ENCODE peak calls at places on chromosomes 1 and 21, in seven cellular contexts. X, G, Q, N, U, K and J are unnamed samples.

GRCh38 chr1:178572604-178573003 is 59.7 kb downstream of the TEX35 start:
- DNase-seq in X (no peak), G (no peak), Q (no peak), N (no peak), U (no peak), K (no peak), J (no peak)

GRCh38 chr1:46983416-46983815 is 40.1 kb upstream of the CYP4X1 start:
- DNase-seq in X (no peak), G (no peak), Q (no peak), N (no peak), U (no peak), K (no peak), J (no peak)

GRCh38 chr1:213987422-213987875 is 324 bp upstream of the PROX1 start:
- DNase-seq in X (no peak), G (no peak), Q (no peak), N (no peak), U (no peak), K (no peak), J (no peak)

GRCh38 chr1:230681599-230681998 is 32.3 kb downstream of the AGT start:
- DNase-seq in X (no peak), G (peak), Q (no peak), N (no peak), U (peak), K (peak), J (no peak)

GRCh38 chr1:246428542-246429308 is 78.4 kb downstream of the SMYD3 start:
- DNase-seq in X (no peak), G (no peak), Q (no peak), N (no peak), U (no peak), K (no peak), J (no peak)

GRCh38 chr1:27646676-27647075 is 11.7 kb upstream of the FGR start:
- DNase-seq in X (no peak), G (no peak), Q (no peak), N (peak), U (no peak), K (no peak), J (no peak)

GRCh38 chr21:42530167-42530518 is 16.5 kb downstream of the SLC37A1 start:
- DNase-seq in X (no peak), G (no peak), Q (no peak), N (no peak), U (no peak), K (no peak), J (no peak)

GRCh38 chr21:36717901-36718465 is 19.1 kb downstream of the SIM2 start:
- DNase-seq in X (no peak), G (no peak), Q (no peak), N (no peak), U (no peak), K (no peak), J (no peak)

GRCh38 chr1:47707887-47708535 is 270.2 kb downstream of the FOXD2 start:
- DNase-seq in X (no peak), G (no peak), Q (no peak), N (no peak), U (no peak), K (no peak), J (no peak)

GRCh38 chr1:110380667-110381283 is 10.1 kb downstream of the SLC16A4 start:
- DNase-seq in X (no peak), G (no peak), Q (no peak), N (no peak), U (no peak), K (no peak), J (no peak)

GRCh38 chr1:191977874-191978273 is 180.4 kb upstream of the RGS18 start:
- DNase-seq in X (no peak), G (no peak), Q (no peak), N (no peak), U (no peak), K (no peak), J (no peak)

GRCh38 chr1:3491291-3492246 is 37.1 kb downstream of the ARHGEF16 start:
- DNase-seq in X (peak), G (peak), Q (peak), N (peak), U (peak), K (peak), J (peak)

GRCh38 chr1:172452536-172453159 is 8.8 kb upstream of the PIGC start:
- DNase-seq in X (no peak), G (peak), Q (no peak), N (no peak), U (no peak), K (no peak), J (no peak)

GRCh38 chr1:200153277-200154055 is 126.0 kb downstream of the NR5A2 start:
- DNase-seq in X (no peak), G (no peak), Q (no peak), N (no peak), U (no peak), K (no peak), J (no peak)

GRCh38 chr1:118159578-118159977 is 25.4 kb downstream of the SPAG17 start:
- DNase-seq in X (no peak), G (no peak), Q (no peak), N (no peak), U (no peak), K (no peak), J (no peak)

GRCh38 chr1:245019904-245020486 is 134.8 kb upstream of the KIF26B start:
- DNase-seq in X (no peak), G (no peak), Q (no peak), N (no peak), U (no peak), K (no peak), J (no peak)

GRCh38 chr1:40385437-40386310 is 12.1 kb downstream of the SMAP2 start:
- DNase-seq in X (no peak), G (no peak), Q (no peak), N (no peak), U (no peak), K (peak), J (no peak)

GRCh38 chr1:218165687-218166088 is 119.4 kb upstream of the RRP15 start:
- DNase-seq in X (no peak), G (no peak), Q (no peak), N (no peak), U (no peak), K (no peak), J (no peak)

GRCh38 chr21:36063375-36064084 is 3.2 kb upstream of the SETD4 start:
- DNase-seq in X (no peak), G (no peak), Q (no peak), N (no peak), U (no peak), K (no peak), J (no peak)

GRCh38 chr1:109849670-109850069 is 61.0 kb upstream of the CSF1 start:
- DNase-seq in X (no peak), G (no peak), Q (no peak), N (no peak), U (no peak), K (no peak), J (no peak)

GRCh38 chr1:178451529-178451928 is 45.2 kb downstream of the CLEC20A start:
- DNase-seq in X (no peak), G (no peak), Q (no peak), N (no peak), U (no peak), K (no peak), J (no peak)

GRCh38 chr1:170734412-170735175 is 70.7 kb downstream of the PRRX1 start:
- DNase-seq in X (no peak), G (no peak), Q (no peak), N (no peak), U (no peak), K (no peak), J (no peak)

GRCh38 chr21:42193131-42193671 is 25.7 kb upstream of the ABCG1 start:
- DNase-seq in X (no peak), G (no peak), Q (no peak), N (no peak), U (no peak), K (no peak), J (no peak)

GRCh38 chr1:178619523-178619922 is 105.5 kb upstream of the RALGPS2 start:
- DNase-seq in X (no peak), G (no peak), Q (no peak), N (no peak), U (no peak), K (no peak), J (no peak)

GRCh38 chr1:202551683-202552082 is 158.6 kb downstream of the SYT2 start:
- DNase-seq in X (no peak), G (no peak), Q (no peak), N (no peak), U (no peak), K (no peak), J (no peak)

GRCh38 chr1:93753766-93754763 is 72.4 kb upstream of the BCAR3 start:
- DNase-seq in X (no peak), G (peak), Q (peak), N (no peak), U (no peak), K (peak), J (no peak)

GRCh38 chr1:218803351-218803997 is 370.2 kb upstream of the LYPLAL1 start:
- DNase-seq in X (no peak), G (no peak), Q (no peak), N (no peak), U (no peak), K (no peak), J (no peak)

GRCh38 chr1:220879509-220880366 is 495 bp downstream of the HLX start:
- DNase-seq in X (no peak), G (no peak), Q (peak), N (peak), U (no peak), K (peak), J (no peak)

DNA sequence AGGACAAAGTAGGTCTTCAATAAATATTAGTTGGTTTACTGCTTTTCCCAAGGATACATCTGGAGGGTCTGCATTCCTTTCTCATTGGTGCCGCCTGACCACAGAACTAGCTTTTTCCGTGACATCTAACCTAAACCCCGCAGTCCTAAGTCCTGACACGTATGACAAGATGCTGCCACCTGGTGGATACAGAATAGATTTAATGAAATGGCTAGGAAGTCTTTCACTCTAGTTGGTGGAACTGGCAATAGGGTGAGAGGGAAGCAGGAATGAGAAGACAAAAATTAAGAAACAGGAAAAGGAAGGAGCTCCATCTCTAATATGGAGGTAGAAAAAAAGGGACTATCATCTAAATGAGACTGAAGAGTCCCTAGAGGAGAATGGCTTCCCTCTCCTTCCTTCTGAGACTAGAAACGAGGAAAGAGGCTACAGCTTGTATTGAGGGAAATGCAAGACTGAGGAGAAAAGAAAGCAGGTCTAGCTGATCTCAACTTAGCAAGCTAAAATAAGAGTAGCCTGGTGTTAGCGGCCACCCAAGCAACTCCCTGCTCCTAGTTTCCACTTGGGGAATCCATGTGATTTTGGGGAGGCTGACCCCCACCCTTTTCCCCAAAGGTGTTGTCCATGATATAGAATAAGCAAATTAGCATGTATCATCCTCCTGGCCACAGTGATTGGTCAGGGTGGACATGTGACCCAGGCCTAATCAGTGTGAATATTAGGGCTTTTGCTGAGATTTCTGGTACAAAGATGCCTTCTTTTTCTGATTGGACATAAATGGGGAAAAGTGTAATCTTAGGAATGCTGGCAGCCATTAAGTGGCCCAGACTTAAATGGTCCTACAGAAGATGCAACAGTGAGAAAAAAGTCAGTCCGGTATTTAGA is 5.9 kb downstream of the RFX5 start:
- DNase-seq in X (no peak), G (peak), Q (peak), N (peak), U (peak), K (peak), J (peak)
- TF ChIP-seq POLR2A in X (no peak), G (peak), Q (no peak), N (no peak), U (no peak), K (no peak), J (no peak)

GRCh38 chr21:21682172-21682571 is 684.0 kb downstream of the NCAM2 start:
- DNase-seq in X (no peak), G (no peak), Q (no peak), N (no peak), U (no peak), K (no peak), J (no peak)
- H3K27ac ChIP-seq in X (no peak), G (no peak), Q (no peak), N (no peak), U (no peak), K (no peak), J (no peak)

GRCh38 chr1:24474193-24474592 is 28.4 kb upstream of the RCAN3 start:
- DNase-seq in X (no peak), G (no peak), Q (no peak), N (no peak), U (no peak), K (no peak), J (no peak)
- TF ChIP-seq CTCF in X (no peak), G (no peak), Q (no peak), N (no peak), U (no peak), K (no peak), J (no peak)

GRCh38 chr1:64864018-64864945 is 102.1 kb downstream of the JAK1 start:
- DNase-seq in X (no peak), G (no peak), Q (no peak), N (peak), U (peak), K (peak), J (no peak)
- TF ChIP-seq POLR2A in X (no peak), G (no peak), Q (no peak), N (no peak), U (no peak), K (no peak), J (no peak)

GRCh38 chr1:234833646-234834045 is 223.7 kb upstream of the IRF2BP2 start:
- DNase-seq in X (no peak), G (no peak), Q (no peak), N (no peak), U (no peak), K (no peak), J (no peak)

GRCh38 chr1:234836045-234836681 is 226.2 kb upstream of the IRF2BP2 start:
- DNase-seq in X (no peak), G (no peak), Q (no peak), N (no peak), U (no peak), K (peak), J (no peak)

GRCh38 chr1:234836786-234837185 is 226.8 kb upstream of the IRF2BP2 start:
- DNase-seq in X (no peak), G (no peak), Q (no peak), N (no peak), U (no peak), K (no peak), J (no peak)

GRCh38 chr1:234833118-234833517 is 223.1 kb upstream of the IRF2BP2 start:
- DNase-seq in X (no peak), G (peak), Q (no peak), N (no peak), U (no peak), K (no peak), J (no peak)

DNA sequence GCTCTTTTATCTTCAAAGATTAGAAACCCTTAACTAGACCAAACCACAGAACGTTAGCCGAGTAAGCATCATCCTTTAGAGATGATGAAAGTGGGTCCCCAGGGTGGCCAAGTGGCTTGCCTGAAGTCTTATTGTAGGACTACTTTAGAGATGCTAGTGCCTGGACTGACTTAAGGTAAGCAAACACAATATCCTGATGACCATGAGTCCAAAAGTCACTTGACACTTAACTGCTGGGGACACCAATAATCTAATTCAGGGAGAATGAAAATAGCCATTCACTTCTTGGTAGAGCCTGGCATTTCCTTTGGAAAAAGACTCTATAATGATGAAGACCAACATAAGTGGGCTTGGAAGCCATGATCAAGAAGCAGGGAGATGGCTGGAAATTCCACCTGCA is 225.3 kb upstream of the IRF2BP2 start:
- DNase-seq in X (no peak), G (no peak), Q (no peak), N (no peak), U (no peak), K (no peak), J (no peak)
- H3K27ac ChIP-seq in X (no peak), G (no peak), Q (no peak), N (no peak), U (no peak), K (no peak), J (no peak)

GRCh38 chr1:229271448-229272120 is 673 bp downstream of the RAB4A start:
- DNase-seq in X (no peak), G (peak), Q (no peak), N (peak), U (peak), K (peak), J (no peak)
- TF ChIP-seq CTCF in X (no peak), G (no peak), Q (peak), N (peak), U (no peak), K (no peak), J (no peak)

DNA sequence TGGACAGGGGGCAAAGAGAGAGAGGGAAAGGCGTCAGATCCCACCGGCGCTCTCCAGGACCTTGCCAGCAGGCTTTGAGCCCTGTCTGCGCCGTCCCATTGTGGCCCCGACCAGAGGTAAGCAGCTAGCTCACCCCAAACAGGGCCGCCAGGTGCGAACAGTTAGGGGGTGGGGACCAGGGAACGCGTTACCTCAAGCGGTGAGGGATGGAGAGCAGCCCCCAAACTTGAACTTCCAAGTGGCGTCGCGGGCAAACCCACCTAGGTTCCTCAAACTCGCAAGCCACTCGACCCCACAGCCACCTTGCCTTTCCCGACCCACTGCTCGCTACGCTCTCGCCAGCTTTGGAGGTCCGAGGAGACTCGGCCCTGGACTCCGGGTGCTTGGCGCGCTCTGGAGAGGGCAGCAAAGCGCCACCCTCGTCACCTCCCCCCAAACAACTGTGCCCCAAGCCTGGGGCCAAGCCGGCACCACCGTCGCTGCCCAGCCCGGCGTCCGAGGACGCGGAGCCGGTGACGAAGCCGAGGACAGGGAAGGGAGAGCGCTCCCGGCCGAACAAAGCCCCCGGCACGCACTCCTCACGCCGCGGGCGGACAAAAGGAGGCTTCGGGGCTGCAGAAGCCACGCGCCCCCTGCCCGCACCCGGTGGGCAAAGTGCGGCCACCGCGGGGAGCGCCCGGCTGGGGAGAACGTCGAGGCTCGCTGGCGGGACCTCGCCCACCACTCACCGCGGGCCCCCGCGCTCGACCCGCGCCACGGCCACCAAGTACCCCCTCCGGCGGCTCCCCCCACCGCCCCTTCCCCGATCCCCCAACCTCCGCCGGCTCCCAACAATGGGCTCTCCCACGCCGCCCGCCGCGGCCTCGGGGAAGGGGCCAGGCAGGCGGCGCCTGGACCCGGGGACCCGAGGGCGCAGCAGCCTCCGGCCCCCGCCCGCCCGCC is 984 bp downstream of the SSBP3 start:
- DNase-seq in X (no peak), G (no peak), Q (no peak), N (peak), U (no peak), K (no peak), J (no peak)
- TF ChIP-seq POLR2A in X (no peak), G (no peak), Q (no peak), N (no peak), U (no peak), K (no peak), J (no peak)

GRCh38 chr1:63617450-63617849 is 24.2 kb downstream of the PGM1 start:
- DNase-seq in X (no peak), G (no peak), Q (no peak), N (no peak), U (no peak), K (no peak), J (no peak)
- H3K27ac ChIP-seq in X (no peak), G (no peak), Q (no peak), N (no peak), U (no peak), K (no peak), J (no peak)